ENCODE peak calls at places on chromosomes 13 and 19, in six cellular contexts. N is IMR-90, G is mesendoderm, X is neuronal stem cell, K is H1, B is mesenchymal stem cell. A is an unnamed sample.

GRCh38 chr13:98390086-98390697 is 186.7 kb downstream of the STK24 start:
- DNase-seq in N (peak), G (no peak), X (no peak), K (no peak), B (peak), A (no peak)

GRCh38 chr19:1122972-1123363 is 19.2 kb downstream of the GPX4 start:
- DNase-seq in N (peak), G (peak), X (peak), K (peak), B (peak), A (peak)

GRCh38 chr13:76711515-76712182 is 174.6 kb downstream of the KCTD12 start:
- DNase-seq in N (peak), G (no peak), X (no peak), K (no peak), B (peak), A (peak)

GRCh38 chr13:73876323-73876722 is 257.9 kb downstream of the KLF12 start:
- DNase-seq in N (no peak), G (peak), X (no peak), K (no peak), B (no peak), A (no peak)

GRCh38 chr19:2422951-2423880 is 4.2 kb downstream of the TIMM13 start:
- DNase-seq in N (no peak), G (no peak), X (no peak), K (no peak), B (no peak), A (no peak)

GRCh38 chr19:53879145-53880037 is 2.6 kb upstream of the PRKCG start:
- DNase-seq in N (peak), G (peak), X (peak), K (peak), B (peak), A (peak)

GRCh38 chr19:36421749-36422481 is 3.5 kb upstream of the ZFP82 start:
- DNase-seq in N (no peak), G (peak), X (no peak), K (no peak), B (no peak), A (peak)

GRCh38 chr13:24264976-24265375 is 44.4 kb upstream of the C1QTNF9 start:
- DNase-seq in N (no peak), G (no peak), X (no peak), K (no peak), B (no peak), A (no peak)

GRCh38 chr13:30026093-30026492 is 175.7 kb upstream of the UBL3 start:
- DNase-seq in N (peak), G (no peak), X (no peak), K (no peak), B (no peak), A (no peak)

GRCh38 chr13:108597943-108598342 is 31.5 kb upstream of the MYO16 start:
- DNase-seq in N (no peak), G (no peak), X (no peak), K (no peak), B (peak), A (peak)

GRCh38 chr19:14059652-14060155 is 2.2 kb downstream of the PALM3 start:
- DNase-seq in N (no peak), G (no peak), X (no peak), K (no peak), B (no peak), A (peak)

GRCh38 chr13:81874253-81874652 is 1533.3 kb upstream of the SPRY2 start:
- DNase-seq in N (no peak), G (no peak), X (no peak), K (no peak), B (no peak), A (no peak)

GRCh38 chr13:110559986-110560385 is 1.5 kb downstream of the RAB20 start:
- DNase-seq in N (no peak), G (no peak), X (no peak), K (no peak), B (no peak), A (no peak)

GRCh38 chr13:110580800-110581199 is 19.3 kb upstream of the RAB20 start:
- DNase-seq in N (peak), G (no peak), X (no peak), K (no peak), B (peak), A (no peak)

GRCh38 chr19:3285647-3286176 is 61.3 kb downstream of the CELF5 start:
- DNase-seq in N (no peak), G (no peak), X (peak), K (peak), B (no peak), A (no peak)

GRCh38 chr13:105202384-105202783 is 1333.1 kb downstream of the EFNB2 start:
- DNase-seq in N (peak), G (peak), X (peak), K (no peak), B (peak), A (peak)

GRCh38 chr19:3275583-3276340 is 51.3 kb downstream of the CELF5 start:
- DNase-seq in N (peak), G (peak), X (peak), K (peak), B (peak), A (peak)

GRCh38 chr19:10730932-10731331 is 13.1 kb downstream of the DNM2 start:
- DNase-seq in N (no peak), G (no peak), X (no peak), K (no peak), B (no peak), A (peak)

GRCh38 chr13:94657167-94657566 is 55.2 kb downstream of the SOX21 start:
- DNase-seq in N (peak), G (no peak), X (no peak), K (no peak), B (peak), A (no peak)

GRCh38 chr13:39656325-39656677 is 839 bp downstream of the COG6 start:
- DNase-seq in N (peak), G (peak), X (no peak), K (no peak), B (no peak), A (no peak)

GRCh38 chr13:82850644-82851043 is 1031.6 kb downstream of the SLITRK1 start:
- DNase-seq in N (no peak), G (no peak), X (no peak), K (no peak), B (no peak), A (no peak)

GRCh38 chr19:36604656-36605100 is 435 bp upstream of the ZNF382 start:
- DNase-seq in N (peak), G (peak), X (no peak), K (no peak), B (peak), A (peak)

GRCh38 chr13:34207872-34208271 is 389.9 kb downstream of the RFC3 start:
- DNase-seq in N (peak), G (no peak), X (no peak), K (no peak), B (peak), A (no peak)

GRCh38 chr13:103694033-103694432 is 627.8 kb upstream of the SLC10A2 start:
- DNase-seq in N (no peak), G (peak), X (no peak), K (no peak), B (no peak), A (no peak)

GRCh38 chr19:9847087-9847671 is 12.1 kb downstream of the PIN1 start:
- DNase-seq in N (peak), G (peak), X (no peak), K (peak), B (peak), A (peak)

GRCh38 chr13:41523396-41523795 is 66.0 kb downstream of the RGCC start:
- DNase-seq in N (no peak), G (peak), X (no peak), K (no peak), B (no peak), A (no peak)

GRCh38 chr19:11141937-11142527 is 13.6 kb downstream of the SPC24 start:
- DNase-seq in N (no peak), G (peak), X (no peak), K (peak), B (peak), A (no peak)

GRCh38 chr13:90118467-90119071 is 1228.9 kb upstream of the MIR17HG start:
- DNase-seq in N (no peak), G (peak), X (no peak), K (no peak), B (no peak), A (no peak)

GRCh38 chr19:17406887-17407196 is 1.4 kb upstream of the BST2 start:
- DNase-seq in N (no peak), G (no peak), X (no peak), K (no peak), B (no peak), A (no peak)

GRCh38 chr19:17406039-17406886 is 833 bp upstream of the BST2 start:
- DNase-seq in N (no peak), G (no peak), X (no peak), K (no peak), B (peak), A (no peak)

GRCh38 chr19:17404015-17404414 is 1.4 kb downstream of the BST2 start:
- DNase-seq in N (no peak), G (no peak), X (no peak), K (no peak), B (no peak), A (no peak)

GRCh38 chr19:17404621-17405249 is 695 bp downstream of the BST2 start:
- DNase-seq in N (no peak), G (no peak), X (no peak), K (no peak), B (no peak), A (no peak)

GRCh38 chr19:17405250-17406038 is at the start of gene BST2:
- DNase-seq in N (peak), G (peak), X (no peak), K (no peak), B (peak), A (peak)
- H3K4ac ChIP-seq in N (no peak), G (peak), X (peak), K (peak), B (peak), A (no peak)

DNA sequence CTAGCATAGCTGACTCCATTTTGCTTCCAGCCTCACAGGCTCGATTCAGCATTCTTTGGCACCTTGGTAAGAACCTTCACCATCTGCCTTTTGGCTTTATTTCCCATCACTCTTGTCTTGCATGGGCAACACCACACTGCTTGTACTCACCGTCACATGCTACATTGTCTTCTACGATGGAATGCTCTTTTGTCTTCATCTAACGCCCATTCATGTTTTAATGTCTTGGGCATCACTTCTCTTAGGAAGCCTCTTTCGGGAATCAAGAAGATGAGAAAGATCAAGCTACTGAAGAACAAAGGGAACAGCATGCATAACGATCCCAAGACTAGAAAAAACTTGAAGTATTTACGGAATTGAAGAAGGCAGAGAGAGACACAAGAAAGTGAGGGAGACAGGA is 5.7 kb upstream of the RPL21 start:
- DNase-seq in N (no peak), G (no peak), X (no peak), K (no peak), B (no peak), A (no peak)
- H3K4me3 ChIP-seq in N (no peak), G (no peak), X (no peak), K (no peak), B (no peak), A (no peak)

GRCh38 chr13:74979703-74980102 is 502.3 kb downstream of the TBC1D4 start:
- DNase-seq in N (no peak), G (no peak), X (no peak), K (no peak), B (no peak), A (no peak)
- H3K4ac ChIP-seq in N (no peak), G (no peak), X (no peak), K (no peak), B (no peak), A (no peak)

DNA sequence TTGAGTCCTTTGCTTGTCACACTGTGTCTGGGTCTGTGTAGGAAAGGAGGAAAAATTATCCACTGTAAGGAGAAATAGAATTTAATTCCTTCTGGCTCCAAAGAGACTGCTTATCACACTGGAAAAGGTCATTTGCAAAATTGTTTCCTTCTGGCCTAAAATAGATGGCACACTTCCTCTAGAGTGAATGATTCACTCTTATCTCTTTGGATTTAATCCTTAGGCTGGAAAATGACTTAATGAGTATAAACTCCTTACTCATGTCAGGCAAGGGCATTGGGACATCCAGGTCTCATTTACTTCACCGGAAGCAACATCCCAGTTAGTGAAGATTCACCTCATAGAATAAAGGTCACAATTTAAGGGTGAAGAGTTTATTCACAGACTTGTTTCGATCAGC is 293.6 kb downstream of the OXGR1 start:
- DNase-seq in N (no peak), G (no peak), X (no peak), K (no peak), B (peak), A (no peak)
- H3K4me3 ChIP-seq in N (no peak), G (no peak), X (no peak), K (no peak), B (no peak), A (no peak)

DNA sequence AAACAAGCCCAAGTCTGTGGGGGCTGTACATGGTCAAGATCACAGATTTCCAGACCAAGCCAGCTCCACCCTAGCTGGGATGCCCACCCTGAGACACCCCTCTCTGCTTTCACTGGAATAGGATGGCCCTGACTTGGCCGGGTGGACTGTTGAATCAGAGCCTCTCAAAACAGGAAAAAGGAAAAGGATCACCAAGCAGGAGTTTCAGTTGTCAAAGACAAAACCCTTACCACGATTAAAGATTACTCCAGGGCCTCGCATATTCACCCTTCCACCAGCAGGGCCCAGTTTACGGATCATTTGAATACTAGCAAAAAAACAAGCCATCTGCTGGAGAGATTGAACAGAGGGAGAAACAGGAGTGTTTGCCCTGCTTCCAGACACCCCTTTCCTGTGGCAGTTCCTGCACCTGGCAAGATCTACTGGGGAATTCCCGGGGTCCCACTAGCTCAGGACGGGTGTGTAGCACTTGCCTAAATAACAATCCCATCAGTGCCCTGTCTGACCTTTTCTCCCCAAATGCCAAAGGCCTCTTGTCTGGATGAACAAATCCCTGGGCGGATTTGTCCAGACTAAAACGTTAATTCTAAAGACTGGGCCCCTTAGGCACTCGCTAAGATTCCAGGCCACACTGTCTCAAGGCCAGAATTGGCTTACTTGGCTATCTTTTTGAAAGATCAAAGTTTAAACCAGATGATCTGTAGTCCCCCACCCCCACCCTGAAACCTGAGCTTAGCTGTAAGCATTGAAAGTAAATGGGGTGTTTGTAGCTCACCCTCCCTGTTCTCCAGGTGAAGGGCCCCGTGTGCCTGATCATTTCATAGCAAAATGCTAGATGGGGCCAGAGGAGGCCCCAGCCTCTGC is 38.4 kb downstream of the ACTN4 start:
- DNase-seq in N (peak), G (peak), X (no peak), K (peak), B (peak), A (no peak)
- H3K4ac ChIP-seq in N (peak), G (peak), X (no peak), K (peak), B (peak), A (peak)

DNA sequence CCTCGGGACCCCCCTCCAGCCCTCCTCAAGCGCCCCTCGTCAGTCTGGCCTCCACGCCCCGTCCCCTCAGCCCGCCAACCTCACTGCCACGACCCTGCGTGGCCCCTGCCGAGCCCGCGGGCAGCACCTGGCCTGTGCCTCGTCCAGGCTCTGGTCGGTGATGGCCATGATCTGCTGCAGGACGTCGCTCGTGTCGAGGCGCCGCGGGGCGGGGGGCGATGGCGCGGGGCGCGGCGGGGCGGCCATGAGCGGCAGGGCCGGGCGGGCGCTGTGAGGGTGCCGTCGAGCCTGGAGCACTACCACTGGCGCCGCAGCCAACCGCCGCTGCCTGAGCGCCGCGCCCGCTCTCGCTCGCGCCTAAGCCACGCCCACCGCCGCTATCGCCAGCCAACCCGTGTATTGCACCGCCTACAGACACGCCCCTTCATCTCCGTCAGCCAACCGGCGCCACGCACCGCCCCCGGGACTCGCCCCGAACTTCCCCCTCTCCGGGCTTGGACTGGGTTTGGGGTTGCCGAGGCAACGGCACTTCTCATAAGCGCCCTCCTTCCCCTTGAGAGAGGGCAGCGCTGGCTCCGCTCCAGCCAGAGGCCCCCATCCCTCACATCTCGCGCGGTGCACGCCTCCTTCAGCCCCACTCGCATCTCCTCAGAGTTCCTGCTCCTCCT is at the start of gene PBX4:
- DNase-seq in N (peak), G (peak), X (peak), K (peak), B (peak), A (peak)
- H3K4me3 ChIP-seq in N (peak), G (peak), X (peak), K (peak), B (peak), A (peak)

GRCh38 chr19:38684862-38685665 is 37.6 kb downstream of the ACTN4 start:
- DNase-seq in N (no peak), G (no peak), X (no peak), K (no peak), B (no peak), A (no peak)
- H3K4ac ChIP-seq in N (peak), G (peak), X (no peak), K (peak), B (peak), A (peak)

GRCh38 chr19:4473708-4474503 is 1.8 kb downstream of the HDGFL2 start:
- DNase-seq in N (no peak), G (peak), X (no peak), K (peak), B (no peak), A (no peak)

GRCh38 chr19:4472174-4472974 is at the start of gene HDGFL2:
- DNase-seq in N (no peak), G (no peak), X (no peak), K (no peak), B (no peak), A (no peak)

GRCh38 chr19:4477034-4477801 is 5.1 kb downstream of the HDGFL2 start:
- DNase-seq in N (no peak), G (no peak), X (no peak), K (no peak), B (no peak), A (no peak)

GRCh38 chr19:4473011-4473410 is 914 bp downstream of the HDGFL2 start:
- DNase-seq in N (no peak), G (no peak), X (no peak), K (no peak), B (no peak), A (no peak)

DNA sequence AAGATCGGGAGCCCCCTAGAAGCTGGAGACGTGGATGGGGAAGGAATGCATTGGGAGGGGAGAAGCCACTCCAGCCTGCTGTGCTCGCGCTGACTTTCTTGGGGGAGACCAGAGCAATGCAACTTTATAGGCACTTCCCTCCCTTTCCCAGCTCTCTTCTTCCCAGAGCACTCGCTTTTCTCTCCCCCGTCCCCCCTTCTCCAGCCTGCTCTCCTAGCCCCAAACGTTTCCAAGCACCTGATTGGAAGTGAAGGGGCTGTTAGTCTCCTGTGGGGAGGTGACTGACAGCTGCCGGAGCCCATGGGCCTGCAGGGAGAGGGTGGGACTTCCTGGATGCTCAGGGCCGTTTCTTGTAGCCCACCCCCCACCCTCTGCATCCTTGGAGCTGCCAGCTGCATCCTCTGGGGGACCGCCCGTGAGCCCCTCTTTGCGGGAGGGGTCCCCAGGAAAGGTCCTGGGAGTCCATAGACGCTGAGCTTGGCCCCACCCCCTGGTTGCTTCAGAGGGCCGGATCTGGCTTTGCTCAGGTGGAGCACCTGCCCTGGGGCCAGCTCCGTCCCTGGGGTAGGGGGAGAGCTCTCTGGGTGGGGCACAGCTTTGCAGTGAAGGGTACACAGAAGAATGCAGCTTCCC is 2.5 kb downstream of the HDGFL2 start:
- DNase-seq in N (peak), G (peak), X (peak), K (peak), B (peak), A (peak)
- H3K4me3 ChIP-seq in N (peak), G (peak), X (peak), K (peak), B (peak), A (peak)

GRCh38 chr19:46744005-46744691 is 1.7 kb upstream of the FKRP start:
- DNase-seq in N (no peak), G (no peak), X (no peak), K (no peak), B (no peak), A (peak)

GRCh38 chr19:46745521-46746280 is at the start of gene FKRP:
- DNase-seq in N (no peak), G (no peak), X (no peak), K (no peak), B (peak), A (no peak)

GRCh38 chr19:46745030-46745429 is 827 bp upstream of the FKRP start:
- DNase-seq in N (no peak), G (no peak), X (no peak), K (no peak), B (no peak), A (no peak)

GRCh38 chr19:46748325-46749109 is 2.3 kb upstream of the STRN4 start:
- DNase-seq in N (peak), G (peak), X (peak), K (peak), B (peak), A (peak)

GRCh38 chr19:46746281-46746965 is at the start of gene STRN4:
- DNase-seq in N (no peak), G (peak), X (peak), K (peak), B (peak), A (no peak)
- H3K4ac ChIP-seq in N (peak), G (peak), X (peak), K (peak), B (peak), A (peak)

A was measured in trophoblast cell.